ENCODE peak calls at places on chromosomes 3 and 15, in ten cellular contexts. S is left cardiac atrium; D is AG08395; W is GM12864; G is hippocampal formation; A is NCI-H345; P is substantia nigra; E is stimulated activated CD4-positive, alpha-beta T cell treated with anti-CD3 and anti-CD28 coated beads, Interleukin-2, amount 100 ng/mL, for 48 hours; B is activated effector memory CD4-positive, alpha-beta T cell treated with Interleukin-2 at 50 U/mL for 16 hours; Q is ovary. N is an unnamed sample.

GRCh38 chr3:43180027-43180426 is 74.1 kb upstream of the POMGNT2 start:
- DNase-seq in P (no peak), S (no peak), B (no peak), Q (no peak), W (peak), A (no peak), G (no peak), D (peak), E (no peak), N (peak)

GRCh38 chr3:133330043-133330442 is 69.8 kb upstream of the BFSP2 start:
- DNase-seq in W (no peak), E (no peak), P (no peak), B (no peak), Q (no peak), S (no peak), G (no peak), D (no peak), A (peak), N (no peak)

GRCh38 chr3:134457331-134458125 is 28.3 kb downstream of the ANAPC13 start:
- DNase-seq in G (no peak), A (no peak), B (no peak), W (no peak), D (no peak), P (no peak), E (no peak), Q (no peak), S (no peak), N (no peak)

GRCh38 chr3:10779293-10779805 is 36.7 kb upstream of the SLC6A11 start:
- DNase-seq in S (no peak), B (no peak), E (no peak), P (no peak), A (no peak), Q (no peak), D (no peak), G (no peak), W (no peak), N (no peak)

GRCh38 chr3:58962816-58963215 is 87.0 kb downstream of the CFAP20DC start:
- DNase-seq in A (no peak), Q (no peak), D (peak), G (no peak), S (no peak), P (no peak), B (no peak), E (no peak), W (no peak), N (no peak)

GRCh38 chr15:65460948-65461347 is 38.2 kb upstream of the IGDCC4 start:
- DNase-seq in A (no peak), S (no peak), E (peak), G (no peak), Q (no peak), B (no peak), D (no peak), W (no peak), P (no peak), N (no peak)

GRCh38 chr3:163438760-163439159 is 1639.5 kb downstream of the SI start:
- DNase-seq in B (no peak), S (no peak), G (no peak), D (no peak), W (no peak), P (no peak), E (no peak), A (no peak), Q (no peak), N (no peak)

GRCh38 chr3:95120921-95121320 is 1058.1 kb downstream of the NSUN3 start:
- DNase-seq in S (no peak), B (no peak), G (no peak), A (no peak), D (no peak), P (no peak), W (no peak), E (no peak), Q (no peak), N (no peak)

GRCh38 chr3:123755508-123755907 is 128.6 kb downstream of the MYLK start:
- DNase-seq in G (no peak), W (no peak), B (no peak), E (no peak), P (no peak), D (peak), Q (no peak), A (no peak), S (no peak), N (no peak)

GRCh38 chr3:37554364-37554763 is 307.3 kb upstream of the CTDSPL start:
- DNase-seq in Q (no peak), D (no peak), B (no peak), E (no peak), W (no peak), S (no peak), A (no peak), P (no peak), G (no peak), N (no peak)

GRCh38 chr3:45644467-45645201 is 44.6 kb upstream of the SACM1L start:
- DNase-seq in A (no peak), D (peak), B (no peak), E (no peak), S (no peak), W (no peak), Q (no peak), P (no peak), G (no peak), N (no peak)

GRCh38 chr3:98331329-98331728 is 22.3 kb upstream of the OR5K4 start:
- DNase-seq in Q (no peak), G (no peak), P (no peak), D (no peak), A (no peak), W (peak), B (no peak), S (no peak), E (no peak), N (no peak)

GRCh38 chr3:193828477-193828876 is 235.5 kb downstream of the OPA1 start:
- DNase-seq in D (no peak), E (no peak), A (peak), S (no peak), G (no peak), B (no peak), W (no peak), P (no peak), Q (no peak), N (no peak)

GRCh38 chr3:14804835-14805780 is 13.7 kb upstream of the FGD5 start:
- DNase-seq in G (no peak), S (no peak), D (no peak), A (no peak), Q (no peak), B (no peak), P (no peak), W (no peak), E (no peak), N (no peak)